ENCODE peak calls at places on chromosomes 13 and 19, in nine cellular contexts. D, Z, H, Y, N, C, Q, M and V are unnamed samples.

GRCh38 chr19:13172335-13173128 is 22.3 kb downstream of the IER2 start:
- DNase-seq in D (peak; percentile 80), N (peak; percentile 55), Z (no peak), C (no peak), M (peak; percentile 88), Y (peak; percentile 68), Q (peak; percentile 87), H (peak; percentile 89), V (peak; percentile 80)

GRCh38 chr13:51849145-51850101 is 4.4 kb upstream of the TMEM272 start:
- DNase-seq in M (no peak), Y (no peak), D (peak; percentile 25), Q (peak; percentile 39), C (peak; percentile 62), Z (peak; percentile 76), N (no peak), H (no peak), V (no peak)

GRCh38 chr19:13839193-13839937 is 37.6 kb upstream of the NANOS3 start:
- DNase-seq in N (peak; percentile 67), H (peak; percentile 95), C (peak; percentile 76), Y (peak; percentile 79), Q (peak; percentile 81), D (peak; percentile 86), Z (peak; percentile 44), M (peak; percentile 89), V (peak; percentile 95)

GRCh38 chr13:79187917-79188699 is 217.9 kb downstream of the RBM26 start:
- DNase-seq in D (no peak), Y (no peak), Q (no peak), Z (no peak), H (no peak), M (no peak), N (no peak), C (no peak), V (no peak)

GRCh38 chr13:75788494-75788991 is 152.4 kb downstream of the LMO7 start:
- DNase-seq in D (peak; percentile 74), N (no peak), M (peak; percentile 52), C (no peak), Q (no peak), H (no peak), Z (no peak), Y (no peak), V (no peak)

GRCh38 chr13:99436686-99437416 is 64.4 kb upstream of the TM9SF2 start:
- DNase-seq in M (peak; percentile 91), Y (peak; percentile 92), H (peak; percentile 91), Z (peak; percentile 91), N (peak; percentile 84), Q (peak; percentile 97), D (peak; percentile 91), C (peak; percentile 82), V (peak; percentile 33)

GRCh38 chr13:77752512-77753069 is 55.1 kb downstream of the SLAIN1 start:
- DNase-seq in H (no peak), Q (no peak), D (no peak), Z (no peak), Y (no peak), M (no peak), N (no peak), C (no peak), V (no peak)

GRCh38 chr13:27334774-27335490 is 64.3 kb downstream of the RASL11A start:
- DNase-seq in C (no peak), Z (no peak), N (no peak), Q (no peak), Y (no peak), M (no peak), D (no peak), H (no peak), V (no peak)

GRCh38 chr13:33615436-33615835 is 202.5 kb upstream of the RFC3 start:
- DNase-seq in M (no peak), D (no peak), N (no peak), Y (no peak), H (no peak), C (no peak), Q (no peak), Z (no peak), V (no peak)

GRCh38 chr19:17982430-17982829 is 15.5 kb downstream of the KCNN1 start:
- DNase-seq in M (no peak), N (no peak), D (no peak), H (no peak), C (no peak), Q (no peak), Y (no peak), Z (no peak), V (no peak)

GRCh38 chr13:81017525-81018152 is 676.7 kb upstream of the SPRY2 start:
- DNase-seq in H (no peak), Q (no peak), Y (no peak), N (no peak), C (peak; percentile 46), D (peak; percentile 70), Z (peak; percentile 70), M (no peak), V (no peak)

GRCh38 chr13:106532111-106532929 is 3.1 kb downstream of the EFNB2 start:
- DNase-seq in D (peak; percentile 49), H (no peak), C (no peak), Q (no peak), N (no peak), Z (peak; percentile 59), Y (no peak), M (no peak), V (no peak)

GRCh38 chr19:48553676-48554384 is 1.9 kb downstream of the SULT2B1 start:
- DNase-seq in N (no peak), H (peak; percentile 70), Y (no peak), C (no peak), D (peak; percentile 72), M (peak; percentile 45), Z (peak; percentile 48), Q (no peak), V (no peak)

DNA sequence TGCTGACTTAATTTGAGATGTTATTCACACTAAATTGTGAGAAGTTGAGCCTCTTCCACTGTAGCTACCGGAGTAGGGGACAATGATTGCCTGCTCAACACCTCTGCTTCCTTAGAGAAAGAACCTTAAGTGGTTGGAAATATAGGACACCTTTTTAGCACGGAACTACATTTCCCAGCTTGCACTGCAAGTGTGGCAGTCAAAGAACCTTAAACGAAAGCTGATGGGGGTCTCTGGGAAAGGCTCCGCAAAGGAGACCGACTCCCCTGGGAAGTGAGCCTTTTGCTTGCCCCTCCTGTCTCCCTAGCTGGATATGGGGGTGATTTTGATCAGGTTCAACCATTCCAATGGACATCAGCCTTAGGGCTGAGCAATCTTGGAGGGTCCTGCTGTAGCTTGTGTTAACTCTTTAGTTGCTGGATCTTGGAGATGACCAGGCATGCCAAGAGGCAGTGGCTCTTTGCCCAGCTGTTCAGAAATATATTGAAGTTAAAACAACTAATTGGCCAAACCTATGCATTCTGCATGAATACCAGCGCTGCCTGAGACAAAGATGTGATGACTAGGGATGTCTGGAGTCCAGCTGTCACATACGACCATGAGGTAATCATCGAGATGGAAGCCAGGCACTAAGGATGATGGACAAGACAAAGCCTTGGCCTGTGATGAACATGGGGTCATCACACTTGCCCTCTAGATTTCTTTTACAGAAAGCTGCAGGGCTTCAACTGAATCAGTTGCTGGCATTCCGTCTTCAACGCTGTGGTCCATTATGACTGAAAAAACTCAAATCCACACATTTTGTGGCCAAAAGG is 286.4 kb downstream of the FOXO1 start:
- DNase-seq in N (no peak), H (no peak), C (no peak), Q (no peak), Y (no peak), Z (peak; percentile 32), D (no peak), M (no peak), V (no peak)
- H3K27ac ChIP-seq in N (no peak overlapping the region), H (no peak overlapping the region), C (no peak overlapping the region), Q (no peak overlapping the region), Y (no peak overlapping the region), Z (no peak overlapping the region), D (no peak overlapping the region), M (no peak overlapping the region), V (no peak overlapping the region)

DNA sequence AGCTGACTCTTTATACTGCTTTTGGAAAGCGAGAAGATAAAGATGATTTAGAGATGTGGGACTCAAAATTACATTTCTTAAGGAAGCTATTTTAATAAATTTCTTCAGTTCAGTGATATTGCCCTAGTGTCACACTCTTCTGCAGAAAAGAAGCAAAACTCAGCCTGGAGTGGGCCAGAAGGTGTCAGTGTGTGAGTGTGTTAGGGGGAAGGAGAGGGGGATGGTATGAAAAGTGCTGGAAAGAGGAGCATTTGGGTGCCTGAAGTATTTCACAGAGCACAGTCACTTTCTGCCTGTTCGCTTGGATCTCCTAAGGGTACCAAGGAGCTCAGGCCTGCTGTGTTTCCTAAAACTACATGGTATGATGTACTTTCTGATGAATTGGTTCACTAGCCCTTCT is 84.5 kb upstream of the FRY start:
- DNase-seq in C (no peak), D (no peak), N (no peak), M (no peak), Q (no peak), H (no peak), Y (no peak), Z (peak; percentile 16), V (no peak)
- H3K27ac ChIP-seq in C (no peak overlapping the region), D (no peak overlapping the region), N (no peak overlapping the region), M (no peak overlapping the region), Q (no peak overlapping the region), H (no peak overlapping the region), Y (no peak overlapping the region), Z (no peak overlapping the region), V (no peak overlapping the region)

DNA sequence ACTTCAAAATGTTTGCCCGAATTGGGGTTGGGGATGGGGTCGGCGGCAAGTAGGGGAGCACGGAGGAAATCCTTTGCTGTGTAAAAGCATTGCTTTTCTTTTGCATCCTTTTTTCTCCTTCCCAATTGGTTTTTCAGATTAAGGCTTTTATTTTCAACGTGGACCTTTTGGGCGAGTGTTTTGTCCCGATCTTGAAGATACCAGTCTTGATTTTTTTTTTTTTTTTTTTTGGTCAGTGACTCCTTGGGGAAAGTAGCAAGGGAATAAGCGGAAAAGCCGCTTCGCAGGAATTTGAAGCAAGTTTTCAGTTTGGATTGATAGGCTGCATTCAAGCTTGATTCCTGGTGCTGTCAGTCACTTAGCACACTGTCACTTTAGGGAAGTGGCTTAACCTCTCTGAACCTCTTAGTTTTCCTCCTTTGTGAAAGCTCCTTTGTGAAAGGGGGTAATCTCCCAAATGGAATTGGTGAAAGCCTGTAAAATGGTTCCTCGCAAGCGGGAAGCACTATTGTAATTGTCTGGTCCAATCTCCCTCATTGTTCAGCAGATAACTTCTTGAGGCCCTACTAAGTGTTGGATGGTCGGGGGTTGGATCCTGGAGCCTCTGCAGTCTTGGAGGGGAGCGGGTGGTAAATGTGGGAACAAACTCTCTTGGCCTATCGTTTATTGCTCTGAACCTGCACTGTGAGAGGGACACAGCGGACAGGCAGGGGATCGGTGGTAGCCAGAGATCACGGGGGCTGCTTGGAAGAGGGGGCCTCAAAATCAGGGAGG is 1.1 kb downstream of the SMARCA4 start:
- DNase-seq in Z (peak; percentile 75), Q (no peak), H (no peak), Y (no peak), N (no peak), C (peak; percentile 61), D (no peak), M (no peak), V (no peak)
- H3K27ac ChIP-seq in Z (peak overlapping the region; percentile 97), Q (peak overlapping the region; percentile 54), H (peak overlapping the region; percentile 88), Y (peak overlapping the region; percentile 71), N (peak overlapping the region; percentile 76), C (peak overlapping the region; percentile 99), D (peak overlapping the region; percentile 99), M (peak overlapping the region; percentile 87), V (peak overlapping the region; percentile 87)

DNA sequence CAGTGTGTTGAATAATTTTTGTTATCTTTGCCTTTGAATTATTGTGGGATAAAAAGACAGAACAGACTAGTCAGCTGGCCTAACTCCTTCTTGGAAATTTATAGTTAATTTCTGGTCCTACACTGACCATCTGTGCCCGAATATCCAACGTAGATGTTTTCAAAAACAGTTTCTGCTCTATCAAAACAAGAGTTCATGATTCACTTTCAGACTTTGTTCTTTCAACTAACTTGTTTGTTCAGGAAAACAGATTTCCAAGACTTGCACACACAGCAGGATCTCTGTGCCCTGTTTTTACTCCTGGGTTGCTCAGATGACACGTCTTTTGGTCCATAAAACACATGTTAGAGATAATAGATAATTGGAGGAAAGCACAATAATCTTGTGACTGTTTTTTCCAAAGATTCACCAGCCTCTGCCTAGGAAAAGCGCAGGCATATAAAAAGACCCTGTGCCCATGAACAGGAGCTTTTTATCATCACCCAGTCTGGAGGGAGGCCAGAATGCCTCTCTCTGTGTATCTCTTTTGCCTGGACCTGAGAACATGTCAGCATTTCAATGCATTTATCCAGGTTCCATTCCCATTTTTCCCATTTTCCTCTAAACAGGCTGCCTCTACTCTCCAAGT is 218.0 kb downstream of the IRS2 start:
- DNase-seq in M (no peak), C (no peak), H (no peak), N (no peak), Y (no peak), Z (no peak), D (no peak), Q (no peak), V (no peak)
- H3K27ac ChIP-seq in M (no peak overlapping the region), C (no peak overlapping the region), H (no peak overlapping the region), N (no peak overlapping the region), Y (no peak overlapping the region), Z (no peak overlapping the region), D (no peak overlapping the region), Q (no peak overlapping the region), V (no peak overlapping the region)